ENCODE peak calls at places on chromosomes 16 and 17, in six cellular contexts. Q is hypothalamus; W is CD8-positive, alpha-beta memory T cell; F is M059J; Y is neural progenitor cell; C is cardiac fibroblast. L is an unnamed sample.

GRCh38 chr17:61009619-61010018 is 332.0 kb downstream of the BCAS3 start:
- DNase-seq in Q (no peak), W (no peak), F (peak), Y (no peak), C (peak), L (peak)

GRCh38 chr17:263773-264172 is 82.3 kb upstream of the DOC2B start:
- DNase-seq in Q (no peak), W (peak), F (no peak), Y (no peak), C (no peak), L (no peak)

GRCh38 chr16:79563919-79564318 is 36.6 kb downstream of the MAF start:
- DNase-seq in Q (no peak), W (no peak), F (no peak), Y (peak), C (no peak), L (no peak)

GRCh38 chr16:66484453-66485213 is 57.5 kb downstream of the BEAN1 start:
- DNase-seq in Q (no peak), W (no peak), F (no peak), Y (no peak), C (no peak), L (no peak)

GRCh38 chr17:40862985-40863733 is 3.9 kb downstream of the KRT12 start:
- DNase-seq in Q (no peak), W (no peak), F (no peak), Y (peak), C (peak), L (no peak)

GRCh38 chr17:83067071-83067717 is 12.2 kb upstream of the METRNL start:
- DNase-seq in Q (no peak), W (peak), F (no peak), Y (no peak), C (no peak), L (no peak)

GRCh38 chr17:41919840-41920579 is 1.3 kb upstream of the ACLY start:
- DNase-seq in Q (no peak), W (no peak), F (no peak), Y (no peak), C (peak), L (no peak)

GRCh38 chr16:53056528-53056881 is 1.7 kb downstream of the CHD9 start:
- DNase-seq in Q (no peak), W (no peak), F (peak), Y (no peak), C (peak), L (peak)

GRCh38 chr16:86025706-86026105 is 126.7 kb downstream of the IRF8 start:
- DNase-seq in Q (no peak), W (no peak), F (peak), Y (no peak), C (no peak), L (no peak)

GRCh38 chr17:2303278-2304188 is at the start of the genes SMG6 and SRR:
- DNase-seq in Q (peak), W (peak), F (peak), Y (peak), C (peak), L (peak)

GRCh38 chr17:71764507-71764906 is 356.3 kb upstream of the SOX9 start:
- DNase-seq in Q (no peak), W (no peak), F (peak), Y (peak), C (peak), L (peak)

GRCh38 chr16:24986512-24987303 is 28.5 kb downstream of the ARHGAP17 start:
- DNase-seq in Q (no peak), W (no peak), F (peak), Y (no peak), C (peak), L (peak)

GRCh38 chr17:44134752-44135568 is 6.8 kb upstream of the HROB start:
- DNase-seq in Q (no peak), W (no peak), F (no peak), Y (no peak), C (no peak), L (no peak)